ENCODE peak calls at places on chromosomes 11 and 22, in nine cellular contexts. R, M, F, U, Q, P, B, S and X are unnamed samples.
A peak's percentile ranks its signal among the peaks of the same experiment; 100 is the strongest.

GRCh38 chr22:41021039-41021654 is 70.0 kb downstream of the RBX1 start:
- DNase-seq in R (no peak), M (no peak), F (peak; percentile 7), U (no peak), Q (no peak), P (peak; percentile 48), B (peak; percentile 53), S (no peak), X (no peak)

GRCh38 chr22:27662359-27663030 is 139.1 kb downstream of the MN1 start:
- DNase-seq in R (no peak), M (no peak), F (no peak), U (no peak), Q (no peak), P (no peak), B (peak; percentile 70), S (no peak), X (no peak)

GRCh38 chr11:67278939-67279588 is 10.0 kb upstream of the ANKRD13D start:
- DNase-seq in R (no peak), M (no peak), F (no peak), U (no peak), Q (no peak), P (no peak), B (peak; percentile 41), S (no peak), X (no peak)

GRCh38 chr11:107704432-107704831 is 7.4 kb downstream of the SLN start:
- DNase-seq in R (no peak), M (peak; percentile 65), F (no peak), U (peak; percentile 75), Q (no peak), P (no peak), B (no peak), S (peak; percentile 71), X (no peak)

GRCh38 chr11:30617762-30618161 is 31.6 kb upstream of the MPPED2 start:
- DNase-seq in R (no peak), M (no peak), F (no peak), U (no peak), Q (no peak), P (no peak), B (no peak), S (no peak), X (no peak)

GRCh38 chr11:123195182-123196059 is at the start of gene CLMP:
- DNase-seq in R (no peak), M (no peak), F (no peak), U (peak; percentile 77), Q (no peak), P (no peak), B (peak; percentile 79), S (no peak), X (no peak)

GRCh38 chr11:103644676-103645075 is 391.8 kb upstream of the DDI1 start:
- DNase-seq in R (no peak), M (no peak), F (no peak), U (no peak), Q (no peak), P (no peak), B (no peak), S (no peak), X (no peak)

GRCh38 chr11:17986007-17986710 is 26.7 kb downstream of the SERGEF start:
- DNase-seq in R (no peak), M (no peak), F (no peak), U (peak; percentile 83), Q (no peak), P (no peak), B (peak; percentile 67), S (peak; percentile 53), X (no peak)

GRCh38 chr22:17496843-17497242 is 66.5 kb upstream of the SLC25A18 start:
- DNase-seq in R (no peak), M (no peak), F (no peak), U (no peak), Q (no peak), P (no peak), B (peak; percentile 53), S (no peak), X (no peak)

GRCh38 chr11:9535189-9535781 is 38.2 kb upstream of the WEE1 start:
- DNase-seq in R (no peak), M (peak; percentile 71), F (peak; percentile 62), U (peak; percentile 13), Q (peak; percentile 49), P (peak; percentile 87), B (peak; percentile 85), S (peak; percentile 36), X (peak; percentile 50)

GRCh38 chr22:41471606-41472005 is 2.7 kb downstream of the ACO2 start:
- DNase-seq in R (no peak), M (no peak), F (no peak), U (no peak), Q (no peak), P (no peak), B (no peak), S (no peak), X (no peak)

GRCh38 chr11:129710423-129710822 is 105.2 kb upstream of the TMEM45B start:
- DNase-seq in R (no peak), M (no peak), F (no peak), U (no peak), Q (no peak), P (no peak), B (no peak), S (no peak), X (no peak)

GRCh38 chr11:15143855-15144254 is 29.1 kb downstream of the INSC start:
- DNase-seq in R (no peak), M (no peak), F (no peak), U (no peak), Q (no peak), P (no peak), B (no peak), S (no peak), X (no peak)

DNA sequence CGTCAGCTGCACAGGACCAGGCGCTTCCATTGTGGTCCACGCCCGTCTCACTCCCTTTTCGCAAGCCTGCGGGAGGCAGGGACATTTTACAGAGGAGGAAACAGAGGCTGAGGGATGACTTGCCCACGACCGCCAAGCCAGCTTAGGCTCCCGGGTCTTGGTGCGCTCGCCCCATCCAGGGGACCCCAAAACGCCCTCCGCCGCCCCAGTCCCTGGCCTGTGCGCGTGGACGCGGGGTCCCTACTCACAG is 300 bp downstream of the WNT11 start:
- DNase-seq in R (no peak), M (no peak), F (no peak), U (no peak), Q (no peak), P (no peak), B (no peak), S (no peak), X (no peak)
- H3K27ac ChIP-seq in R (no peak overlapping the region), M (peak overlapping the region; percentile 69), F (no peak overlapping the region), U (no peak overlapping the region), Q (no peak overlapping the region), P (no peak overlapping the region), B (no peak overlapping the region), S (no peak overlapping the region), X (no peak overlapping the region)

DNA sequence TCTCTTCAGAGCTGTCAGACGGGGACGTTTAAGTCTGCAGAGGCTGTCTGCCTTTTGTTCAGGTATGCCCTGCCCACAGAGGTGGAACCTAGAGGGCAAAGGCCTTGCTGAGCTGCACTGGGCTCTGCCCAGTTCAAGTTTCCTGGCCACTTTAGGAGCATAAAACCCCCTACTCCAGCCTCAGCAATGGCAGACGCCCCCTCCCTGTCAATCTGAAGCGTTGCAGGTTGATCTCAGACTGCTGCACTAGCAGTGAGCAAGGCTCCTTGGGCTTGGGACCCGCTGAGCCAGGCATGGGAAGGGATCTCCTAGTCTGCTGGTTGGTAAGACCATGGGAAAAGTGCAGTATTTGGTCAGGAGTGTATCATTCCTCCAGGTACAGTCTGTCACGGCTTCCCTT is 66.6 kb upstream of the TP53I11 start:
- DNase-seq in R (no peak), M (no peak), F (no peak), U (no peak), Q (no peak), P (no peak), B (no peak), S (no peak), X (no peak)
- H3K27ac ChIP-seq in R (no peak overlapping the region), M (no peak overlapping the region), F (no peak overlapping the region), U (no peak overlapping the region), Q (no peak overlapping the region), P (no peak overlapping the region), B (no peak overlapping the region), S (no peak overlapping the region), X (no peak overlapping the region)

GRCh38 chr11:114237321-114238280 is 58.6 kb upstream of the NNMT start:
- DNase-seq in R (no peak), M (no peak), F (no peak), U (no peak), Q (no peak), P (no peak), B (no peak), S (no peak), X (no peak)

GRCh38 chr11:114236829-114237228 is 59.4 kb upstream of the NNMT start:
- DNase-seq in R (no peak), M (no peak), F (no peak), U (no peak), Q (no peak), P (no peak), B (no peak), S (no peak), X (no peak)

GRCh38 chr11:114242032-114242431 is 54.2 kb upstream of the NNMT start:
- DNase-seq in R (no peak), M (no peak), F (no peak), U (no peak), Q (no peak), P (no peak), B (no peak), S (no peak), X (no peak)

GRCh38 chr11:114243461-114244372 is 52.5 kb upstream of the NNMT start:
- DNase-seq in R (no peak), M (no peak), F (no peak), U (no peak), Q (no peak), P (no peak), B (no peak), S (no peak), X (no peak)

DNA sequence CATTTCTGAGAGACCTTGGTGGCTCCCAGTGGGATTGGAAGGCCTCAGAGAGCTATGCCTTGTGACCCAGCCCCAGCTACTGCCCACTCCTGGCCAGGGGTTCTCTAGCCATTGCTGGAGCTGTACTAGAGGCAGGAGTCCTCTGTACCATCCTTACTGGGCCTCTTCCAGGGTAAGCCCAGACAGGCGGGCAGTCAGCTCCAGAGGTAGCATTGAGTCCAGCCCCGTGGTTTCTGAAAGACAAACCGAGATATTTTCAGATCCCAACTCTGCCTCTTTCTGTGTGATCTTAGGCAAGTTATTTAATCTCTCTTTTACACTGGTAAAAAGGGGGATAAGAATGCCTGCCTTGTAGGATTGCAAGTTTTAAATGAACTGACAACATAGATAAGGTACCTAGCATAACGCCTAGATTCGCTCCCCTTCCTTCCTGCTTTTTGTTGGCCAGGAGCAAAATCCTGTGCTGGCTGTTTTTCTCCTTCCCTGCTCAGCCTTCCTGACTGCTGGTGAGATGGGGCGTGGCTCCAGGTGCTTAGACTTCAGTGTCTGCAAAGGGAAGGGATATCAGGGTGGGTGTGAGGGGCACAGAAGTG is 56.5 kb upstream of the NNMT start:
- DNase-seq in R (no peak), M (no peak), F (no peak), U (no peak), Q (no peak), P (no peak), B (no peak), S (no peak), X (no peak)
- H3K27ac ChIP-seq in R (no peak overlapping the region), M (no peak overlapping the region), F (no peak overlapping the region), U (no peak overlapping the region), Q (no peak overlapping the region), P (no peak overlapping the region), B (no peak overlapping the region), S (no peak overlapping the region), X (no peak overlapping the region)

DNA sequence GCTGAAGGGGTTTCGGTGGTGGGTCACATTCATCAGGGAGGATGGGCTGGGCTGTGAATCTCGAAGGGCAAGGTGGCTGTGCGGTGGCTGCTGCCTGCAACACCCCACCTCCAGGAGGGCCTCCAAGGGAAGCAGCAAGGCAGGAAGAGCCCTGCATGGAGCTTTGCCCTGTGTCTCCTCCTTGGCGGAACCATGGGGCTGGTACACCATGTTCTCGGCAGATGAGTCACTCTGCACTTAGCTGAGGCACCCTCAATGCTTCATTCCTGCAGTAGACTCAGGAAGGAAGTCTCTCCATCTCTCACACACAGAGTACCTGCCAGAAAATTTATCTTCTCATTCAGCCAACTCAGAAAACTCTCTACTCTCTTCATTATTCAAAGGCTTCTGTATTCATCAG is 399.2 kb downstream of the BUD13 start:
- DNase-seq in R (no peak), M (no peak), F (no peak), U (no peak), Q (no peak), P (no peak), B (no peak), S (no peak), X (no peak)
- H3K27ac ChIP-seq in R (no peak overlapping the region), M (no peak overlapping the region), F (no peak overlapping the region), U (no peak overlapping the region), Q (no peak overlapping the region), P (no peak overlapping the region), B (no peak overlapping the region), S (no peak overlapping the region), X (no peak overlapping the region)